ENCODE peak calls at places on chromosomes 7 and 10, in seven cellular contexts. K is GM12865, J is heart right ventricle, M is posterior vena cava, F is EL, V is ELF-1, I is nucleus accumbens. E is an unnamed sample.

GRCh38 chr7:26365077-26365896 is 73.6 kb downstream of the SNX10 start:
- DNase-seq in K (peak), J (no peak), M (no peak), F (peak), V (peak), I (peak), E (peak)

GRCh38 chr7:125390866-125391265 is 461.2 kb upstream of the POT1 start:
- DNase-seq in K (no peak), J (no peak), M (no peak), F (no peak), V (no peak), I (no peak), E (no peak)

GRCh38 chr7:87110778-87111177 is 41.5 kb upstream of the DMTF1 start:
- DNase-seq in K (no peak), J (no peak), M (no peak), F (peak), V (no peak), I (no peak), E (peak)

GRCh38 chr7:149330914-149331567 is 69.0 kb downstream of the ZNF783 start:
- DNase-seq in K (no peak), J (no peak), M (no peak), F (no peak), V (no peak), I (no peak), E (no peak)

GRCh38 chr10:118108194-118109026 is 61.7 kb upstream of the RAB11FIP2 start:
- DNase-seq in K (no peak), J (no peak), M (no peak), F (no peak), V (no peak), I (no peak), E (no peak)

GRCh38 chr7:157405914-157406810 is 69.4 kb downstream of the DNAJB6 start:
- DNase-seq in K (no peak), J (peak), M (peak), F (no peak), V (no peak), I (no peak), E (no peak)

GRCh38 chr10:7359954-7360353 is 50.9 kb downstream of the SFMBT2 start:
- DNase-seq in K (no peak), J (no peak), M (no peak), F (no peak), V (no peak), I (no peak), E (no peak)

GRCh38 chr10:102407641-102407943 is 11.0 kb downstream of the PSD start:
- DNase-seq in K (no peak), J (no peak), M (no peak), F (no peak), V (no peak), I (no peak), E (no peak)

GRCh38 chr7:20330176-20330796 is 414 bp upstream of the ITGB8 start:
- DNase-seq in K (peak), J (peak), M (peak), F (peak), V (peak), I (peak), E (peak)

GRCh38 chr7:158286210-158286609 is 301.4 kb downstream of the PTPRN2 start:
- DNase-seq in K (no peak), J (no peak), M (no peak), F (no peak), V (no peak), I (no peak), E (no peak)

GRCh38 chr7:30237271-30237695 is 47.1 kb upstream of the ZNRF2 start:
- DNase-seq in K (peak), J (no peak), M (no peak), F (no peak), V (no peak), I (no peak), E (no peak)

GRCh38 chr10:110113670-110114337 is 93.6 kb upstream of the MXI1 start:
- DNase-seq in K (no peak), J (no peak), M (no peak), F (no peak), V (no peak), I (no peak), E (no peak)

GRCh38 chr7:129494041-129494440 is 8.3 kb upstream of the SMKR1 start:
- DNase-seq in K (peak), J (no peak), M (no peak), F (peak), V (no peak), I (no peak), E (no peak)

GRCh38 chr7:139106959-139107358 is 2.6 kb downstream of the ZC3HAV1 start:
- DNase-seq in K (peak), J (no peak), M (no peak), F (no peak), V (no peak), I (no peak), E (no peak)

GRCh38 chr7:99679400-99680191 is at the start of gene CYP3A5:
- DNase-seq in K (no peak), J (no peak), M (no peak), F (no peak), V (no peak), I (no peak), E (no peak)

GRCh38 chr7:102925962-102926825 is 13.4 kb downstream of the LRRC17 start:
- DNase-seq in K (no peak), J (no peak), M (no peak), F (peak), V (no peak), I (no peak), E (no peak)

GRCh38 chr10:124339951-124340760 is 78.6 kb downstream of the OAT start:
- DNase-seq in K (peak), J (no peak), M (peak), F (peak), V (no peak), I (no peak), E (no peak)

GRCh38 chr7:38731195-38731594 is 100.0 kb upstream of the AMPH start:
- DNase-seq in K (no peak), J (no peak), M (no peak), F (peak), V (no peak), I (no peak), E (no peak)

GRCh38 chr10:109957092-109957797 is 33.9 kb upstream of the XPNPEP1 start:
- DNase-seq in K (peak), J (no peak), M (no peak), F (no peak), V (no peak), I (no peak), E (no peak)

GRCh38 chr10:21184216-21184615 is 287.1 kb upstream of the NEBL start:
- DNase-seq in K (no peak), J (no peak), M (no peak), F (peak), V (no peak), I (no peak), E (no peak)

GRCh38 chr10:8800426-8800825 is 745.9 kb downstream of the GATA3 start:
- DNase-seq in K (no peak), J (no peak), M (no peak), F (no peak), V (no peak), I (no peak), E (no peak)

GRCh38 chr7:36129048-36129534 is 24.0 kb upstream of the EEPD1 start:
- DNase-seq in K (no peak), J (no peak), M (no peak), F (peak), V (no peak), I (no peak), E (no peak)

GRCh38 chr7:94039368-94040065 is 35.4 kb upstream of the BET1 start:
- DNase-seq in K (no peak), J (no peak), M (no peak), F (no peak), V (peak), I (no peak), E (no peak)

GRCh38 chr7:44390701-44391100 is 65.3 kb upstream of the CAMK2B start:
- DNase-seq in K (no peak), J (no peak), M (no peak), F (no peak), V (no peak), I (no peak), E (no peak)

GRCh38 chr7:1843271-1843861 is 173.3 kb downstream of the ELFN1 start:
- DNase-seq in K (no peak), J (peak), M (no peak), F (peak), V (no peak), I (no peak), E (peak)